ENCODE peak calls at places on chromosomes 11 and 22, in six cellular contexts. F is choroid plexus epithelial cell, U is heart left ventricle, E is cardiac fibroblast, A is fibroblast of lung, K is lung. R is an unnamed sample.

GRCh38 chr22:17920145-17920605 is 104.2 kb downstream of the MICAL3 start:
- DNase-seq in U (peak), A (peak), E (peak), K (no peak), F (peak), R (peak)

GRCh38 chr11:107675902-107676301 is 36.0 kb downstream of the SLN start:
- DNase-seq in K (no peak), E (no peak), U (no peak), F (no peak), A (no peak), R (no peak)

GRCh38 chr11:82059505-82059904 is 674.2 kb downstream of the FAM181B start:
- DNase-seq in K (no peak), A (no peak), F (no peak), U (no peak), E (no peak), R (no peak)

GRCh38 chr11:134406264-134407185 is 5.5 kb downstream of the B3GAT1 start:
- DNase-seq in E (no peak), F (no peak), K (no peak), A (no peak), U (no peak), R (no peak)

GRCh38 chr11:67060111-67060522 is 3.5 kb downstream of the RHOD start:
- DNase-seq in A (no peak), U (no peak), E (peak), K (no peak), F (peak), R (no peak)

GRCh38 chr22:20750461-20751184 is 23.3 kb upstream of the SERPIND1 start:
- DNase-seq in E (peak), A (peak), F (peak), K (peak), U (peak), R (peak)

GRCh38 chr11:57478971-57479663 is 18.8 kb downstream of the RTN4RL2 start:
- DNase-seq in U (no peak), K (no peak), A (no peak), E (no peak), F (no peak), R (no peak)

GRCh38 chr11:70104419-70104818 is 26.3 kb downstream of the ANO1 start:
- DNase-seq in A (no peak), E (no peak), F (no peak), U (no peak), K (no peak), R (no peak)

GRCh38 chr11:118153516-118153915 is 893 bp upstream of the SCN4B start:
- DNase-seq in E (no peak), F (no peak), U (no peak), A (no peak), K (no peak), R (no peak)

GRCh38 chr11:134385774-134386565 is 26.1 kb downstream of the B3GAT1 start:
- DNase-seq in F (no peak), E (no peak), A (no peak), K (no peak), U (no peak), R (no peak)

GRCh38 chr22:26666035-26666338 is 8.6 kb downstream of the MIAT start:
- DNase-seq in U (no peak), K (no peak), E (peak), F (peak), A (no peak), R (peak)

GRCh38 chr22:20523118-20523983 is 15.9 kb downstream of the MED15 start:
- DNase-seq in U (no peak), E (peak), F (peak), K (no peak), A (peak), R (peak)

GRCh38 chr11:72233773-72234513 is 9.4 kb downstream of the INPPL1 start:
- DNase-seq in K (no peak), U (no peak), A (no peak), E (no peak), F (no peak), R (no peak)

GRCh38 chr22:50307891-50308596 is 598 bp upstream of the PLXNB2 start:
- DNase-seq in K (no peak), A (no peak), E (no peak), F (no peak), U (peak), R (no peak)

GRCh38 chr11:92879086-92879485 is 90.4 kb upstream of the MTNR1B start:
- DNase-seq in K (no peak), A (no peak), E (no peak), U (no peak), F (no peak), R (no peak)

GRCh38 chr11:117856892-117857291 is 19.6 kb downstream of the FXYD6 start:
- DNase-seq in U (peak), F (no peak), A (no peak), E (no peak), K (no peak), R (no peak)

GRCh38 chr11:85867751-85868150 is 12.6 kb downstream of the CCDC83 start:
- DNase-seq in A (no peak), K (no peak), F (peak), E (peak), U (no peak), R (no peak)

GRCh38 chr22:43277987-43278601 is 65.1 kb downstream of the SCUBE1 start:
- DNase-seq in E (no peak), F (no peak), U (no peak), K (no peak), A (no peak), R (no peak)

GRCh38 chr11:86579406-86579731 is 93.0 kb downstream of the ME3 start:
- DNase-seq in E (peak), K (no peak), U (no peak), F (peak), A (no peak), R (no peak)

GRCh38 chr11:23991140-23991539 is 505.7 kb upstream of the LUZP2 start:
- DNase-seq in E (peak), U (no peak), A (peak), F (peak), K (no peak), R (peak)

GRCh38 chr22:25563757-25564319 is 637 bp upstream of the GRK3 start:
- DNase-seq in E (no peak), U (peak), A (no peak), K (peak), F (peak), R (no peak)

GRCh38 chr22:50569896-50570535 is 7.3 kb upstream of the SYCE3 start:
- DNase-seq in F (no peak), A (no peak), U (no peak), E (no peak), K (no peak), R (no peak)

GRCh38 chr11:124405611-124406010 is 6.8 kb upstream of the OR8B3 start:
- DNase-seq in U (no peak), A (no peak), F (peak), E (peak), K (no peak), R (no peak)

GRCh38 chr11:40274017-40274416 is 1185.4 kb downstream of the LRRC4C start:
- DNase-seq in K (no peak), A (peak), F (peak), U (no peak), E (no peak), R (peak)

GRCh38 chr22:20184501-20185145 is 33.8 kb upstream of the CCDC188 start:
- DNase-seq in U (no peak), A (no peak), E (no peak), K (no peak), F (no peak), R (no peak)

GRCh38 chr11:8318536-8318935 is 54.9 kb upstream of the LMO1 start:
- DNase-seq in E (no peak), A (no peak), K (no peak), U (no peak), F (no peak), R (no peak)

GRCh38 chr11:109946322-109946846 is 146.8 kb upstream of the ZC3H12C start:
- DNase-seq in A (peak), U (peak), K (peak), F (peak), E (peak), R (peak)

GRCh38 chr11:19673924-19674390 is 38.7 kb upstream of the NAV2 start:
- DNase-seq in U (peak), F (no peak), E (no peak), A (peak), K (peak), R (peak)

GRCh38 chr11:107587306-107587979 is 3.5 kb upstream of the ELMOD1 start:
- DNase-seq in U (no peak), A (peak), E (peak), F (peak), K (no peak), R (peak)

GRCh38 chr22:44943701-44944324 is 66.0 kb downstream of the PHF21B start:
- DNase-seq in F (no peak), E (no peak), K (no peak), U (no peak), A (no peak), R (no peak)

GRCh38 chr11:16936643-16937042 is 77.6 kb downstream of the PLEKHA7 start:
- DNase-seq in F (no peak), U (peak), K (no peak), A (no peak), E (no peak), R (no peak)

GRCh38 chr11:1177771-1178090 is 20.0 kb downstream of the MUC5AC start:
- DNase-seq in A (no peak), K (no peak), U (no peak), E (no peak), F (no peak), R (no peak)

GRCh38 chr11:100188137-100188783 is 498.8 kb upstream of the ARHGAP42 start:
- DNase-seq in E (no peak), F (no peak), A (no peak), U (no peak), K (no peak), R (no peak)

GRCh38 chr11:68941324-68942089 is 37.8 kb downstream of the IGHMBP2 start:
- DNase-seq in A (no peak), U (no peak), E (no peak), F (no peak), K (no peak), R (no peak)

GRCh38 chr11:62747475-62748160 is 6.3 kb downstream of the ZBTB3 start:
- DNase-seq in A (no peak), K (no peak), U (no peak), E (no peak), F (no peak), R (no peak)

GRCh38 chr11:114440121-114440860 is 1.0 kb downstream of the REXO2 start:
- DNase-seq in U (no peak), A (peak), K (no peak), F (peak), E (peak), R (peak)

GRCh38 chr11:18332302-18332701 is 9.9 kb downstream of the GTF2H1 start:
- DNase-seq in F (no peak), U (no peak), E (no peak), A (no peak), K (no peak), R (no peak)

GRCh38 chr11:66368484-66368883 is 3.1 kb downstream of the SLC29A2 start:
- DNase-seq in U (no peak), A (no peak), F (no peak), K (no peak), E (no peak), R (no peak)

DNA sequence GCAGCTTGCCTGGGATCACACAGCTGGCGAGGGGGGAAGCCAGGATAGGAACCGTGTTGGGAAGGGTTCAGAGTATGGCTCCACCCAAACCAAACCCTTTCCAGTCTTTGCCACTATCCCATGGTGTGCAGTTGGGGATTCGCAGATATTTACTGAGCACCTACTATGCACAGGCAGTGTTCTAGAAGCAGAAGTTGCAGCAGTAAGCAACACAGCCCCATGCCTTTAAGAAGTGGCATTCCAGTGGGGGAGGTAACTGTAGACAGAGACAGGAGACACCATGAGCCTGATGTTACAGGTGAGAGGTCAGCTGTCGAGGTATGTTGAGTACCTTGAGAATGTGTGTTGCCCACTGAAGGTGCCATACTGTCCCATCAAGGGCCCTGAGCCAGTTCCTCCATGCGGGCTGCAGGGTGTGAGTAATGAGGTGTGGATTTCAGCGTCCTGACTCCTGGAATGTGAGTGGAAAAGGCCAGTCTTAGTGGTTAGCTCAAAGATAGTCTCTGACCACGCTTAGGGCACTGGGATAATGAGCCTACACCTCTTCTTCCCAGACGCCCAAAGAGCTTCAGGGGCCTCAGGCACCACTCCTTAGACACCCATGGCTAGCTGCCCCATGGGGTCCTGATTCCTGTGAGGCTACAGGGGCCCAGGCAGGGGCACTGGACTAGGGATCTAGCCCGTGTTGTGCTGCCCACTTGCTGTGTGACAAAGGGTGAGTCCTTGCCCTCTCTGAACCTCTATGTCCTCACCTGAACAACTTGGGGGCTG is 71.8 kb upstream of the TP53I11 start:
- DNase-seq in K (no peak), U (no peak), E (no peak), F (no peak), A (peak), R (peak)
- H3K4me3 ChIP-seq in K (no peak), U (no peak), E (no peak), F (no peak), A (no peak), R (no peak)

DNA sequence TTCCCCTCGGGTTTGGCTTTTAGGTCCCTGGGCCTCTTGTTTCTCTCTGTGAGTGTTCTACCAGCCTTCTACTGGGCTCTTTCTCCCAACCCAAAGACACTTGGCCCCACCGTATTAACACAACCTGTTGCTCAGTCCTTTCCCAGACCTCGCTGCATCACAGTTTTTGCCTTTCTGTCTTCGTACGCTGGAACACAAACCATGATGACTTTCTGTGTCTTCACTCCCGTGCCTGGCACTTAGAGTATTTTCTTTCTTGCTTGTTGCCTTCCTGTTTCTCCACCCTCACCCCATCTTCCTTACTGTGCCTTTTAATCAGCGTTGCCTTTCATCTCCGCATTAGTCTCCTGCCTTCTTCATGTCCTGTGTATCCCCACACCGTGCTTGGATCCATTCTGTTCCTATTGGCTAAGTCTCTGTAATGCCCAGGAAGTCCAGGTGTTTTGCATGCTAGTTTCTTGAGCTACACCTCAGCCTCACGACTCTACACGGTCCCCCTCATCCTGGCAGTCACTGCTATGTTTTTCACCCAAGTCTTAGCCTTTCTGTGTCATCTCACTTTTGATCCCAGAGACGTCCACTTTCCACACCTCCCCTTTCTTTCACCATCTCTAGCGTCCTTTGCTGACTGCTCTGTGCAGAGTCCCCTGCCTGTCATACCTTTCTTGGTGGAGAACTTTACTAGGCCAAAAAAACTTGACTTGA is 1.6 kb downstream of the MARK2 start:
- DNase-seq in A (no peak), F (peak), U (no peak), K (no peak), E (peak), R (peak)
- TF ChIP-seq CTCF in A (no peak), F (no peak), U (no peak), K (no peak), E (no peak), R (no peak)

DNA sequence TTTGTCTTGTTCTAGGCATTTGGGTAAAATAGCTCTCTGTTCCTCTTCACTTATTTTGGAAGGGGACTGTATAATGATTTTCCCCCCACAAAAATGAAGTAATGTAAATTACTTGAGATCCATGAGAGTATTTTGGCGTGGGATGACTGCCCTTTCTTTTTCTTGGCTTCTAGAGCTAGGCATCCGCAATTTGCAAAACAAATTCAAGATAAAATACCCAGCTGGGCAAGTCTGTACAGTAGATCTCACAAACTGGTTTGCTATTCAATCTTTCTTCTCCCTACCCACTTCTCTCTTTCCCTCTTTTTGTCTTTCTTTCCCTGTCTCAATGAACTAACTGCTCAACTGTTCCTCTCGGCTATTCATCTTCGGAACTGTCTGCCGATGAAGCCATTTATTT is 75.7 kb upstream of the MTMR2 start:
- DNase-seq in E (no peak), F (no peak), K (no peak), U (no peak), A (no peak), R (peak)
- H3K4me3 ChIP-seq in E (no peak), F (no peak), K (no peak), U (peak), A (peak), R (no peak)

GRCh38 chr11:78244080-78244479 is 55.4 kb downstream of the USP35 start:
- DNase-seq in A (no peak), U (no peak), E (no peak), F (no peak), K (no peak), R (peak)
- TF ChIP-seq CTCF in A (no peak), U (no peak), E (no peak), F (no peak), K (no peak), R (no peak)

GRCh38 chr11:9775393-9775780 is 111.5 kb downstream of the SWAP70 start:
- DNase-seq in U (no peak), A (no peak), F (no peak), K (no peak), E (no peak), R (no peak)
- H3K4me3 ChIP-seq in U (no peak), A (peak), F (no peak), K (no peak), E (no peak), R (no peak)

DNA sequence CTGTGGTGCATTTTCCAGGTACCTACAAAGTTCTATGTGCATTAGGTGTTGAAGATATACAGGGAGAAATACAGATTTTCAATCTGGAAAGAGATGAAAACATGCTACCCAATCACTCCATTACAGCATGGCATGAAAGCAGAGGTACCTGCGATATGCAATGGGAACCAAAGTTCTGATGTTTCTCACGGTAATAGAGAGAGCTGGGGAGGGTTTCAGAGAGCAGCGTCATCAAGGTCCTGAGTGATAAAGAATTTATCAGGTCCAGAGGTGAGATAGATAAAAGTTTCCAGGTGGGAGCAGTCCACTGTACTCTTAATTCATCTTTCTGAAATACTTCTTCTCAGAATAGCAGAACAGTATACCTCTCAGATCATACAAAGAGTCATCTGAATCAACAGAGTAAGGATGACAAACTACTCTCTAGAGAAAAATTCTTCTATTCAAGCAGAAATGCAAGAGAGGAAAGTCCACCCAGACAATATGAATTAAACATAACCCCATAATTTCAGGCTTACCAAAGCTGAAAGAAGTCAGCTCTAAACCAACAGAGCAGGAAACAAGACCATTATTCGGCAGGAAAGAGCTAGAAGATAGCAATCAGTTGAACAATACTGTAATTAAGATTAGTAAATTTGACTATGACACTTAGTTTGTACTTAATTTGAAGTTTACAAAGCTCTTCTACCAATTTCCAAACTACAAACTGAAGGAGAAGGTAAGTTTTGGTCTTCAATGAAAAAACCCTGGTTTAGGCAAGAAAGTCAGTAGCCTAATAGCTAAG is 12.8 kb downstream of the CTSC start:
- DNase-seq in E (no peak), U (no peak), K (no peak), F (no peak), A (no peak), R (no peak)
- TF ChIP-seq CTCF in E (no peak), U (no peak), K (no peak), F (no peak), A (no peak), R (no peak)

GRCh38 chr22:36055376-36056310 is 27.0 kb upstream of the RBFOX2 start:
- DNase-seq in E (no peak), F (peak), U (peak), A (peak), K (no peak), R (no peak)
- H3K4me3 ChIP-seq in E (no peak), F (no peak), U (no peak), A (no peak), K (no peak), R (no peak)

DNA sequence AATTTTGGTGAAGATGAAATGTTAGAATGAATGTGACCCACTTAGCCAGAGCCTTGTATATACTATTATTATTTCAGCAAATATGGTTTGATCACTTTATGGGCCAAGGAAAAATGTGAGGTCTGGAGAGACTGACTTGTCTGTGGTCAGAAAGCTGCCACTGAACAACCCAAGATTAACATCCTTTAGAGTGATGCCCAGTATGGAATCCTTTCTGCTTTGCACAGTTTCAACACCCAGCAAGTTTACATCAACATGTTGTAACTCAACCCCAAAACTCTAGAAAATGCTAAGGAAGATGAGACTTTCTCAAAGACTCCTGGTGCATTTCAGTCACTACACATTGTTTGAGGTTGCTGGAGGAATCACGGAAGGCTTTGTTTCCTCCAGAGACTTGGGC is 107.7 kb downstream of the SNX19 start:
- DNase-seq in E (no peak), A (no peak), U (no peak), K (no peak), F (no peak), R (no peak)
- TF ChIP-seq CTCF in E (no peak), A (no peak), U (no peak), K (no peak), F (no peak), R (no peak)

R was measured in fibroblast of the aortic adventitia.